ENCODE peak calls at places on chromosomes 16 and 17, in five cellular contexts. G, O, I, E and U are unnamed samples.

GRCh38 chr16:78292726-78293380 is 193.4 kb downstream of the WWOX start:
- DNase-seq in G (no peak), O (no peak), I (no peak), E (no peak), U (no peak)

GRCh38 chr16:30741461-30741914 is 6.7 kb upstream of the PHKG2 start:
- DNase-seq in I (no peak), E (no peak), O (no peak), G (peak; percentile 78), U (no peak)

GRCh38 chr16:53056528-53056881 is 1.7 kb downstream of the CHD9 start:
- DNase-seq in I (no peak), E (no peak), O (no peak), G (no peak), U (no peak)

GRCh38 chr17:79023180-79023705 is 726 bp upstream of the C1QTNF1 start:
- DNase-seq in G (no peak), E (no peak), I (no peak), O (peak; percentile 7), U (no peak)

GRCh38 chr16:31181102-31181830 is 1.3 kb downstream of the FUS start:
- DNase-seq in E (peak; percentile 58), G (peak; percentile 55), O (peak; percentile 28), I (peak; percentile 39), U (no peak)

GRCh38 chr16:66416136-66416535 is 11.0 kb upstream of the BEAN1 start:
- DNase-seq in O (no peak), I (no peak), G (no peak), E (no peak), U (no peak)

GRCh38 chr17:1229354-1229890 is 40.8 kb upstream of the BHLHA9 start:
- DNase-seq in I (peak; percentile 81), G (peak; percentile 90), O (peak; percentile 47), E (peak; percentile 89), U (peak; percentile 63)

GRCh38 chr17:61363601-61364462 is 35.8 kb upstream of the TBX2 start:
- DNase-seq in O (no peak), I (no peak), E (no peak), G (no peak), U (no peak)

GRCh38 chr16:56639045-56639444 is 579 bp downstream of the MT1A start:
- DNase-seq in G (no peak), O (no peak), I (no peak), E (no peak), U (no peak)

GRCh38 chr16:27579086-27579980 is 29.4 kb downstream of the KATNIP start:
- DNase-seq in E (peak; percentile 40), O (no peak), G (no peak), I (no peak), U (no peak)

GRCh38 chr16:87895641-87896141 is 26.4 kb upstream of the SLC7A5 start:
- DNase-seq in O (no peak), I (peak; percentile 41), E (peak; percentile 45), G (peak; percentile 58), U (no peak)

GRCh38 chr17:75548839-75549238 is 23.3 kb downstream of the LLGL2 start:
- DNase-seq in O (no peak), G (no peak), I (no peak), E (no peak), U (no peak)

GRCh38 chr16:22077700-22078313 is 14.5 kb upstream of the VWA3A start:
- DNase-seq in E (peak; percentile 88), I (peak; percentile 69), G (no peak), O (peak; percentile 50), U (peak; percentile 66)

DNA sequence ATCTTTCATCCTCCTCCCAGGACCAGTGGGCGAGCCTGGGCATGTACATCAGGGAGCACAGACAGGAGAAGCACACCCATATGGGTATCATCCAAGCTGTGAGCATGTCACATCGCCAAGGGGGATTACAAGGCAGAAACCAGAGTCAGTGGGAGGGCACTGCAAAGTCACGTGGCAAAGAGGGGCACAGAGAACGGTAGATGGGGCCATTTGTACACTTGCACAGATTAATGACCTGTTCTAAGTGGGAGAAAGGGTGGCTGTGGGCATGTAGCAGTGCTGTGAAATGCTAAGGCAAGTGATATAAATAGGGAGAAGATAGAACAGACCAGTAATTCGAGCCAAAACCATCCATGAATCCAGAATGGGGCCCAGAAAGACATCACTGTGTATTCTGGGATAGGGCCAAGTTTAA is 265.0 kb downstream of the CPPED1 start:
- DNase-seq in O (no peak), G (no peak), I (no peak), E (no peak), U (no peak)
- H3K4me3 ChIP-seq in O (no peak overlapping the region), G (no peak overlapping the region), I (no peak overlapping the region), E (no peak overlapping the region), U (no peak overlapping the region)

DNA sequence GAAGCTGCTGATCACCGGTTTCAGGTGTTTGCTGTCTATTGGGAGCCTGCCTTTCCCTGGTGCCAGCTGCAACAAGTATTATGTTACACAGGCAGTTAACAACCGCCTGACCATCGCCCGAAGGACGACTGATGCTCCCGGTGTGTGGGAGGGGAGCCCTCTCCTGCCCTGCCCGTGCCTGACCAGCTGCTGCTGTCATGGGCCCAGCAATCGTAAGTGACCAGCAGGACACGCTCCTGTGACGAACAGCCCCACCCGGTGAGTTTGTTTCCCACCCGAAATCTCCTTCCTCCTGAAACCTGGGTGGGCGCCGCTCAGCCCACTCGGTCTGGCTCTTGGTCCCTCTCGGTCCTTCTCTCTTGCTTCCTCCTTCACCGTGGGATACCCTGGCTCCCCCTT is 17.9 kb upstream of the UBE2I start:
- DNase-seq in O (no peak), E (no peak), I (no peak), G (no peak), U (no peak)
- H3K27me3 ChIP-seq in O (no peaks in the 10 kb centered on the region), E (no peaks in the 10 kb centered on the region), I (peaks cover 29% of the 10 kb centered on the region), G (peaks cover 71% of the 10 kb centered on the region), U (peaks cover 45% of the 10 kb centered on the region)

DNA sequence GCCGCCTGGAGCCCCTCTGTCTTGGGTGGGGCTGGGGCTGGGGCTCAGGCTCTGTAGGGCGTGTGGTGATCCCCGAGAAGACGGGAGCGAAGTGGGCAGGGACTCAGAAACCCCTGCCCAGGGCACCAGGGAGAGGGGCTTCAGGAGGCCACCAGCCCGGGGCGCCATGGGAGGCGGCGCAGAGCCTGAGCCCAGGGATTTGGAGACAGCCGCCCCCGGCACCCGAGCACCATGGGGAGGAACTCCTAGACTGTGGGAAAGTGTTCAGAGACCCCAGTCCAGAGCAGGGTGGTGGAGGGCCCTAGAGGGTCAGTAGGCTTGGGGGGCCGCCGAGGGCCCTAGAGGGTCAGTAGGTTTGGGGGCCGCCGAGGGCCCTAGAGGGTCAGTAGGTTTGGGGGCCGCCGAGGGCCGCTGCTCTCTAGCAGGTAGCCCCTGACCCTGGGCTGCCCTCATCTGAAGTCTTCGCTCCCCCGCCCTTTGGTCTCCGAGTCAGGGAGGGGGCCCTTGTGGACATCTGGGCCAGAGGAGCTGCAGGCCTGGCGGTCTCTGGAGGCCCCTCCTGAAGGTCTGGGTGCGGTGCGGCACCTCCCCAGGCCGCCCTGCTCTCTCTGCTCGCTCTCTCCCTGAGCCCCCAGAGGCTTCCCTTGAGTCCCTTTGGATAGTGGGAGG is 734 bp downstream of the ARHGDIG start:
- DNase-seq in E (no peak), G (no peak), O (no peak), I (no peak), U (no peak)
- H3K4me3 ChIP-seq in E (no peak overlapping the region), G (peak overlapping the region; percentile 39), O (no peak overlapping the region), I (no peak overlapping the region), U (peak overlapping the region; percentile 43)

DNA sequence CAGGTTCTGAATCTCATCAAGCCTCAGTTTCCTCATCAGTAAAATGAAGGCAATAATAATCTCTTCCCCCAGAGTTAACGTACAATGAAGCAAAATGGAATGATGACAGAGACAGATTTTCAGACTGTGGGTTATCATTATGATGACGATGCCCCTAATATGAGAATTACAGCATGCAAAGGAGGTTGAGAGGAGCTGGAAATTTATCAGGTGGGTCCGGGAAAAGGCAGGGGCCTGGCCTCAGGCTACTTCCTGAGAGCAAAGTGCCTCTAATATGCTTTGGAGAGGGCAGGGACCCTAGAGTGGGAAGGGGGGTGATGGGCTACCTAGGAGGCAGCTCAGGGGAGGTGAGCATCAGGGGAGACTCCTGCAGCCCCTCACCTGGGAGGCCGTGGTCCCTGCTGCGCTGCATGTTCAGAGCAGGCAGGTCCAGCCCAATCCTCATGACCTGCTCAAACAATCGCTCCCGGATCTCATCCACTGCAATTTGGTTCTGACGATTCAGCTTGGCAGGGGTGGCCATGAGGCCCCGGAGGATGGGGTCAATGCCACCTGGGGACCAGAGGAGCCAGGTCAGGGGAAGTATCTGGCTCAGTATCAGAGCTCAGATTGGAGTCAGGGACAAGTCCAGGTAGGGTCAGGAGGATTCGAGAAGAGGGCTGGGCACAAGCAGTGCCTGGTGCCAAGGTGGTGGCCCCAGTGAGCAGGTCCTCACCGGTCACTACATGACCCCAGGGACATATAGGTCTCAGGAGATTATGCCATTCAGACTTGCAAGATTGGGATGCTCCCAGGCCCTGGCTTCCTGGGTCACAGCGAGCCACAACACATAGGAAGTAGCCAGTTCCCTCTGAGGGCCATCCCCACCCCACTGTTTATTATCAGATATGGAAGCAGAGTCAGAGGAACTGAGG is 8.1 kb downstream of the MPO start:
- DNase-seq in G (no peak), I (peak; percentile 34), O (no peak), E (no peak), U (no peak)
- H3K27me3 ChIP-seq in G (peaks cover 11% of the 10 kb centered on the region), I (no peaks in the 10 kb centered on the region), O (no peaks in the 10 kb centered on the region), E (no peaks in the 10 kb centered on the region), U (no peaks in the 10 kb centered on the region)

GRCh38 chr16:85113168-85113733 is 979 bp upstream of the CIBAR2 start:
- DNase-seq in I (no peak), O (no peak), E (no peak), G (no peak), U (no peak)

GRCh38 chr16:85113913-85114312 is 1.6 kb upstream of the CIBAR2 start:
- DNase-seq in G (no peak), I (no peak), E (no peak), O (no peak), U (no peak)

GRCh38 chr16:85112364-85112763 is at the start of gene CIBAR2:
- DNase-seq in O (no peak), G (no peak), I (no peak), E (no peak), U (no peak)

GRCh38 chr16:85117418-85117817 is 5.1 kb upstream of the CIBAR2 start:
- DNase-seq in E (no peak), I (no peak), O (no peak), G (no peak), U (no peak)

DNA sequence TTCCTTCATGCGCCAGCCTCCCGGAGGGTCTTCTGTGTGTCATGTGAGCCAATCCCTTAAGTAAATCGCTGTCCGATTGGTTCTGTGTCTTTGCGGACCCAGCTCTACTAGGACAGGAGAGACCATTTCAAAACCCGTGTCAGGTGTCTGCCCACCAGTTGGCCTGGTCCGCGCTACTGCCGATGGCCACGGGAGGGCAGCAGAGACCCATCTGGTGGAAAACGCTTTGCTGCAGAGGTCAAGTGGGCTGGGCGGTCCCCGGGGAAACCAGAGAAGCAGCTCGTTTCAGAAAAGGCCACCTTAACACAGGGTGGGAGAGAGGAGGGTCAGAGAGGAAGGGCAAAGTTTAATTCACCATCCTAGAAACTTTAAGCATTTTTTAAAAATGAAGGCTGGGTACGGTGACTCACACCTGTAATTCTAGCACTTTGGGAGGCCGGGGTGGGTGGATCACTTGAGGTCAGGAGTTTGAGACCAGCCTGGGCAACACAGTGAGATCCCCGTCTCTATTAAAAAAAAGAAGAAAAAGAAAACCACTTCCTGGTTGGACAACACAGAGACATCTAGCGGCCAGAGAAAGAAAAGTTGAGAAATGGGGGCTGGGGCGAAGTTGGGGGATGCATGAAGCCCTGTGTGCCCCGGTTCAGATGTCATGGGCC is 2.8 kb upstream of the CIBAR2 start:
- DNase-seq in E (peak; percentile 87), I (peak; percentile 76), O (peak; percentile 87), G (peak; percentile 90), U (peak; percentile 97)
- H3K4me3 ChIP-seq in E (no peak overlapping the region), I (no peak overlapping the region), O (no peak overlapping the region), G (peak overlapping the region; percentile 4), U (no peak overlapping the region)

GRCh38 chr16:2857451-2858244 is at the start of gene PRSS22:
- DNase-seq in I (no peak), G (peak; percentile 81), E (peak; percentile 45), O (no peak), U (no peak)
- H3K27me3 ChIP-seq in I (peaks cover 15% of the 10 kb centered on the region), G (peaks cover 21% of the 10 kb centered on the region), E (no peaks in the 10 kb centered on the region), O (no peaks in the 10 kb centered on the region), U (peaks cover 18% of the 10 kb centered on the region)

GRCh38 chr17:42809250-42809649 is 10.6 kb downstream of the CNTD1 start:
- DNase-seq in O (peak; percentile 57), E (no peak), I (no peak), G (no peak), U (no peak)
- H3K4me3 ChIP-seq in O (no peak overlapping the region), E (no peak overlapping the region), I (no peak overlapping the region), G (no peak overlapping the region), U (no peak overlapping the region)